ENCODE peak calls at places on chromosomes 7 and 10, in eight cellular contexts. Q, T, K, F, B, G, V and J are unnamed samples.

GRCh38 chr10:90871279-90871760 is 454 bp upstream of the RPP30 start:
- DNase-seq in B (no peak), G (peak; percentile 71), F (no peak), K (no peak), V (peak; percentile 39), Q (peak; percentile 90), T (peak; percentile 53), J (peak; percentile 78)

GRCh38 chr7:19621740-19622139 is 87.1 kb downstream of the POLR1F start:
- DNase-seq in Q (peak; percentile 58), F (no peak), T (no peak), K (peak; percentile 24), B (no peak), V (no peak), G (no peak), J (no peak)

GRCh38 chr10:67779455-67780205 is 58.4 kb downstream of the DNAJC12 start:
- DNase-seq in Q (peak; percentile 82), K (peak; percentile 75), B (no peak), G (peak; percentile 66), F (no peak), V (peak; percentile 48), T (peak; percentile 65), J (peak; percentile 87)

GRCh38 chr7:148664319-148664718 is 34.4 kb upstream of the CUL1 start:
- DNase-seq in K (no peak), T (no peak), V (peak; percentile 70), Q (peak; percentile 79), F (no peak), G (no peak), B (no peak), J (peak; percentile 74)

GRCh38 chr10:26839966-26840627 is 20.7 kb downstream of the ABI1 start:
- DNase-seq in Q (peak; percentile 65), B (no peak), G (no peak), K (no peak), T (no peak), F (no peak), V (no peak), J (peak; percentile 47)

GRCh38 chr10:51900180-51900579 is 200.8 kb upstream of the CSTF2T start:
- DNase-seq in F (no peak), B (no peak), Q (no peak), K (no peak), T (no peak), G (no peak), V (no peak), J (no peak)

GRCh38 chr7:149075286-149075685 is 15.2 kb downstream of the ZNF786 start:
- DNase-seq in B (no peak), F (no peak), K (no peak), G (no peak), Q (no peak), V (no peak), T (no peak), J (no peak)

GRCh38 chr10:3807928-3808496 is 23.0 kb upstream of the KLF6 start:
- DNase-seq in G (no peak), Q (no peak), K (no peak), V (peak; percentile 66), F (peak; percentile 81), T (no peak), B (no peak), J (no peak)

GRCh38 chr7:129615018-129615417 is 3.5 kb downstream of the NRF1 start:
- DNase-seq in F (no peak), T (peak; percentile 35), B (no peak), K (no peak), G (peak; percentile 68), V (no peak), Q (no peak), J (peak; percentile 34)

GRCh38 chr10:1932617-1933016 is 195.3 kb upstream of the ADARB2 start:
- DNase-seq in T (no peak), G (no peak), F (no peak), K (no peak), B (no peak), Q (no peak), V (no peak), J (no peak)

GRCh38 chr10:122696687-122697086 is 3.0 kb downstream of the C10orf120 start:
- DNase-seq in K (no peak), F (no peak), Q (no peak), T (no peak), G (no peak), V (no peak), B (no peak), J (no peak)

GRCh38 chr7:33137098-33137497 is 7.7 kb downstream of the BBS9 start:
- DNase-seq in K (no peak), Q (no peak), T (no peak), V (no peak), F (no peak), B (no peak), G (no peak), J (no peak)

GRCh38 chr10:45375101-45375500 is 1.1 kb downstream of the ALOX5 start:
- DNase-seq in T (no peak), G (no peak), B (no peak), K (no peak), F (no peak), V (no peak), Q (no peak), J (no peak)

GRCh38 chr10:45376364-45376801 is 2.4 kb downstream of the ALOX5 start:
- DNase-seq in K (no peak), Q (no peak), T (peak; percentile 94), V (no peak), G (peak; percentile 85), F (no peak), B (no peak), J (no peak)

GRCh38 chr10:45377321-45377720 is 3.3 kb downstream of the ALOX5 start:
- DNase-seq in T (no peak), Q (no peak), K (no peak), B (no peak), V (no peak), G (no peak), F (no peak), J (no peak)

GRCh38 chr10:45374451-45375052 is 536 bp downstream of the ALOX5 start:
- DNase-seq in B (peak; percentile 61), V (no peak), F (no peak), G (no peak), Q (no peak), K (no peak), T (peak; percentile 77), J (no peak)

GRCh38 chr10:45375716-45376231 is 1.8 kb downstream of the ALOX5 start:
- DNase-seq in Q (no peak), G (peak; percentile 63), T (no peak), B (peak; percentile 43), F (no peak), V (no peak), K (no peak), J (no peak)
- TF ChIP-seq CTCF in Q (no peak), G (no peak), T (peak; percentile 27), B (no peak), F (no peak), V (no peak), K (no peak), J (no peak)

DNA sequence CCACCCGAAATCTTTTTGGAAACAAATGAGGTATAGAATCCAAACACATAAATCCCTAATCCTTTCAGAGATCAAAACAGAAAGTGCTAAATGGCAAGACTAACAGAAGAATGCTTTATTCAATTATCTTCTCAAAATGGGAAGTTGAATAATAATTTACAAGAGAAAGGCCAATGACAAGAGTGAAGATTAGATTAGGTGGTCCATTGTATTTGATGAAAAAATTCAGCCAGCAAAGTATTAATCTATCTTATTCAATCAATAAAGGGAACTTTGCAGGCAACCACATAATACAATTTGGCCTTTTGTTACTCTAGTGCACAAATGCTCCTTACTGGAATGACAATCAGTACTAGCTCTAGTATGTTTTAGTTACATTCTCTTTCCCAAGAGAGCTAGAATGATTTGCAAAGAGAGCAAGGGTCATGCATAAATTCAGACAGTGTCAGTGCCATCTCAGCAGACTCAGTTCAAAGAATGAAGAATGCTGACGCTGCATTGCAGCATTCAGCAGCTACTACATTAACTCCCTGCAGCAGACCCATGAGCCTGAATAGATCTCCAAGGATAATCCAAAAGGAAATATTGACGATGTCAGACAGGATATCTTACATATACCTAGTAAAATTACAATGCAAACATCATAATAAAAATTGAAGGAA is 131.8 kb downstream of the ANK3 start:
- DNase-seq in F (no peak), Q (no peak), T (no peak), B (no peak), K (no peak), G (no peak), V (no peak), J (no peak)
- H3K4me3 ChIP-seq in F (no peak overlapping the region), Q (no peak overlapping the region), T (no peak overlapping the region), B (no peak overlapping the region), K (no peak overlapping the region), G (no peak overlapping the region), V (no peak overlapping the region), J (no peak overlapping the region)

DNA sequence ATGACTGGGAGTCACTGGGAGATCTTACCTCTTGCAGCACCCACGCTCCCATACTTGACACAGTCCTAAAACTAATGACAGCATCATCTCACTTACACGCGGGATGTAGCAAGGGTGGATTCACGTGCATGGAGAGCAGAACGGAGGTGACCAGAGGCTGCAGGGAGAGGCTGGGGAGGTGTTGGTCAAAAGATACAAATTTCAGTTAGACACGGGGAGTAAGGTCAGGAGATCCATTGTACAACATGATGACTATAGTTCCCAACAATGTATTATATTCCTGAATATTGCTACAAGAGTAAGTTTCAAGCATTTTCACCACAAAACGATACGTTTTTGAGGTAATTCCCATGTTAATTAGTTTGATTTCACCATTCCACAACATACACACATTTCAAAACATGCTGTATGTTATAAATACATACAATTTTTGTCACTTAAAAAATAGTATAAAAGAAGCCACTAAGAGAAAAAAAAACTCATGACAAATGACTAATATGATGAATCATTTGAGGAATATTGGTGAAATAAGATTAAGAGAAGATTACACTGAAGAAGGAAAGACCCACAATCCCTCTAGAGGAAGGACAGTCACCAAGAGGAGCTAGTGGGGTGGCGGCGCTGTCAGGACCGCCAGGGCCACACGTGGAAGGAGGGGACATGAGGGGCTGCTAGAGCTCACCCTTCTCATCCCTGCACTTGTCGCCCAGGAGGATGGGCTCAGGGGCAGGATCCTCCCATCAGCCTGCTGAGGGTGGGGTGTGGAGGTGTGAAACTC is 49.4 kb upstream of the EGFR start:
- DNase-seq in G (no peak), B (no peak), Q (no peak), V (no peak), K (no peak), F (no peak), T (peak; percentile 70), J (no peak)
- TF ChIP-seq CTCF in G (no peak), B (no peak), Q (no peak), V (no peak), K (no peak), F (no peak), T (no peak), J (no peak)

GRCh38 chr7:30751696-30752273 is at the start of gene INMT:
- DNase-seq in K (no peak), F (no peak), V (peak; percentile 58), T (no peak), B (no peak), Q (no peak), G (no peak), J (no peak)

GRCh38 chr7:30751257-30751650 is 681 bp upstream of the INMT start:
- DNase-seq in F (no peak), T (no peak), G (no peak), Q (no peak), V (no peak), K (no peak), B (no peak), J (no peak)

GRCh38 chr7:30752979-30753378 is 1.0 kb downstream of the INMT start:
- DNase-seq in Q (peak; percentile 24), B (peak; percentile 72), G (no peak), T (no peak), K (no peak), F (peak; percentile 73), V (peak; percentile 87), J (peak; percentile 83)

GRCh38 chr7:30750574-30751256 is 1.2 kb upstream of the INMT start:
- DNase-seq in V (peak; percentile 90), K (no peak), F (no peak), B (peak; percentile 86), G (no peak), Q (peak; percentile 95), T (no peak), J (no peak)

GRCh38 chr7:30752484-30752883 is 549 bp downstream of the INMT start:
- DNase-seq in K (no peak), T (no peak), Q (no peak), B (no peak), G (no peak), V (no peak), F (no peak), J (no peak)
- H3K4me3 ChIP-seq in K (no peak overlapping the region), T (no peak overlapping the region), Q (no peak overlapping the region), B (no peak overlapping the region), G (no peak overlapping the region), V (peak overlapping the region; percentile 18), F (peak overlapping the region; percentile 43), J (no peak overlapping the region)